ENCODE peak calls at places on chromosomes 4 and X, in nine cellular contexts. E, T, D, K, Z, M, Q, X and C are unnamed samples.
A peak's percentile ranks its signal among the peaks of the same experiment; 100 is the strongest.

GRCh38 chr4:3254302-3255131 is 5.6 kb downstream of the MSANTD1 start:
- DNase-seq in E (peak; percentile 3), T (no peak), D (peak; percentile 57), K (no peak), Z (no peak), M (peak; percentile 45), Q (peak; percentile 12), X (no peak), C (no peak)

GRCh38 chr4:123892368-123892961 is 495.9 kb downstream of the SPRY1 start:
- DNase-seq in E (no peak), T (no peak), D (no peak), K (no peak), Z (no peak), M (no peak), Q (no peak), X (no peak), C (no peak)

GRCh38 chr4:2794707-2795557 is 2.0 kb downstream of the SH3BP2 start:
- DNase-seq in E (peak; percentile 30), T (no peak), D (peak; percentile 92), K (peak; percentile 88), Z (peak; percentile 45), M (peak; percentile 78), Q (peak; percentile 28), X (peak; percentile 63), C (no peak)

GRCh38 chr4:86356831-86357230 is 3.0 kb downstream of the MAPK10 start:
- DNase-seq in E (no peak), T (no peak), D (no peak), K (no peak), Z (no peak), M (no peak), Q (no peak), X (no peak), C (no peak)

GRCh38 chr4:150348079-150348478 is 233.9 kb upstream of the MAB21L2 start:
- DNase-seq in E (no peak), T (peak; percentile 41), D (no peak), K (no peak), Z (no peak), M (no peak), Q (no peak), X (no peak), C (no peak)

GRCh38 chr4:79184461-79184860 is 141.4 kb downstream of the NAA11 start:
- DNase-seq in E (no peak), T (no peak), D (no peak), K (no peak), Z (no peak), M (no peak), Q (no peak), X (no peak), C (no peak)

GRCh38 chr4:184471872-184472539 is 2.3 kb downstream of the IRF2 start:
- DNase-seq in E (no peak), T (no peak), D (no peak), K (no peak), Z (no peak), M (no peak), Q (no peak), X (no peak), C (peak; percentile 50)

GRCh38 chr4:150126880-150127236 is 48.6 kb downstream of the DCLK2 start:
- DNase-seq in E (no peak), T (no peak), D (no peak), K (no peak), Z (no peak), M (no peak), Q (no peak), X (no peak), C (no peak)

GRCh38 chr4:12929784-12930183 is 554.4 kb downstream of the RAB28 start:
- DNase-seq in E (no peak), T (no peak), D (no peak), K (no peak), Z (no peak), M (no peak), Q (no peak), X (no peak), C (no peak)

GRCh38 chr4:12924728-12925320 is 559.3 kb downstream of the RAB28 start:
- DNase-seq in E (no peak), T (no peak), D (no peak), K (no peak), Z (no peak), M (no peak), Q (no peak), X (no peak), C (no peak)

GRCh38 chr4:12926189-12927066 is 557.7 kb downstream of the RAB28 start:
- DNase-seq in E (no peak), T (no peak), D (no peak), K (no peak), Z (no peak), M (no peak), Q (no peak), X (no peak), C (no peak)

GRCh38 chr4:12928751-12929150 is 555.4 kb downstream of the RAB28 start:
- DNase-seq in E (no peak), T (no peak), D (no peak), K (no peak), Z (no peak), M (no peak), Q (no peak), X (no peak), C (no peak)

DNA sequence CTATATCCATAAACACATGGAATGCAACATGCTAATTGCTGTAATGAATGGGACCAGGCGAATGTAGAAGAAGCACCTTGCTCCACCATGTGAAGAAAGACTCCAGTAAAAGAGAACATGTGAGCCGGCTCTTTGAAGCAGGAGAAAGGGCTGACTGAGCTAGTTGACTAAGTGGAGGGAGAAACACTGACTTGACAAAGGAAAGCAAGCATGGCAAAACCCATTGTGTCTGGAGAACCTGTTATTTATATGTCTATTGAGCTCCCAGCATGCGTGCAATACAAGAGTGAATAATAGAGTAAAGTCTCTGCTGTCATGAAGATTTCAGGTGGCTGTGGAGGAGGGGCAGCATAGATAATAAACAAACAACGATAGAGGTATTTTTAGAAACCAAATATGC is 559.9 kb downstream of the RAB28 start:
- DNase-seq in E (no peak), T (no peak), D (no peak), K (no peak), Z (no peak), M (no peak), Q (no peak), X (no peak), C (no peak)
- TF ChIP-seq POLR2A in E (no peak), T (no peak), D (no peak), K (no peak), Z (no peak), M (no peak), Q (no peak), X (no peak), C (no peak)

GRCh38 chr4:140149851-140150635 is 3.9 kb downstream of the MAML3 start:
- DNase-seq in E (peak; percentile 58), T (peak; percentile 38), D (peak; percentile 92), K (peak; percentile 89), Z (no peak), M (peak; percentile 91), Q (peak; percentile 78), X (peak; percentile 87), C (peak; percentile 48)

GRCh38 chr4:140151700-140152014 is 2.3 kb downstream of the MAML3 start:
- DNase-seq in E (peak; percentile 51), T (peak; percentile 75), D (no peak), K (peak; percentile 91), Z (peak; percentile 14), M (peak; percentile 90), Q (peak; percentile 84), X (peak; percentile 94), C (peak; percentile 72)

GRCh38 chr4:140152015-140152703 is 1.8 kb downstream of the MAML3 start:
- DNase-seq in E (peak; percentile 27), T (peak; percentile 46), D (peak; percentile 93), K (peak; percentile 89), Z (peak; percentile 33), M (peak; percentile 86), Q (peak; percentile 85), X (peak; percentile 82), C (peak; percentile 70)

GRCh38 chr4:140150636-140150885 is 3.4 kb downstream of the MAML3 start:
- DNase-seq in E (peak; percentile 75), T (no peak), D (no peak), K (no peak), Z (no peak), M (peak; percentile 94), Q (no peak), X (peak; percentile 91), C (no peak)

GRCh38 chr4:140150886-140151699 is 2.9 kb downstream of the MAML3 start:
- DNase-seq in E (peak; percentile 78), T (peak; percentile 79), D (peak; percentile 95), K (peak; percentile 95), Z (peak; percentile 42), M (peak; percentile 96), Q (peak; percentile 91), X (peak; percentile 91), C (peak; percentile 61)
- TF ChIP-seq POLR2A in E (peak; percentile 57), T (no peak), D (no peak), K (peak; percentile 51), Z (peak; percentile 46), M (peak; percentile 37), Q (peak; percentile 30), X (no peak), C (peak; percentile 19)

DNA sequence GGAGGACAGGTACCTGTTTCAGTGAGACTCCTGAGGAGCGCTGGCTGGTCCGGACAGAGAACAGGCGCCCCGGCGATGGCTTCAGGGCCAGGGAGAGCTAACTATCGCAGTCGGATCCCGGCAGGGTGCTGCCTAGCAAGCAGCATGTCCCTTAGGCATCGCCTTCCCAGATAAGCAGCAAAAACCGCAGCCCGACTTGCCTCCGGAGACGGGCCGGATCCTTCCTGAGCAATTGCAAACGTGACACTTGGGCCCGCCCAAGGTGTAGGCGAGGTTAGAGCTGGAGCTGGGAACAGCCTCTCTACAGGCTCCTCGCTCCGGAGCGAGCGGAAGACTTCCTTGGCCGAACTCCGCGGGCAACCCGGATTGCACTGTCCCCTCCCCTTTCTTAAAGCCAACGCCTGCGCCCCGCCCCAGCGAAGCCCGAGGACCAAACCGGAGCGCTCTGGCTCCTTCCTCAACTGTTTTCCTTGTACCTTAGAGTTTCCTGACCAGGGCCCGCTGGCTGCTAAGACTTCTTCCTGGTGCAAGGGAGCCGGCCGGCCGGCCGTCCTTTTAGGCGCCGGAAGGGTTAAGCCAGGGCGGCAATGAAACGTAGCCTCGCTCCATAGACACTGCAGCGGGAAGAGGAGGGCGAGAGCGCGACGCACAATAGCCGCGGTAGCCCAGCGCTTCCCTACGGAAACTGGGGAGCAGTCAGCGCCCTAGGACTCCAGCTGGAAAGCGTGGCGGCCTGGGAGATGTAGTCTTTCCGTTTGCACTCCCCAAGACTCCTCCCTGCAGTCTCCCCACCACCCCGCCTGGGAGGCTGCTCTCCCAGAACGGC is at the start of gene OPHN1:
- DNase-seq in E (peak; percentile 64), T (peak; percentile 55), D (peak; percentile 81), K (peak; percentile 66), Z (peak; percentile 56), M (peak; percentile 90), Q (peak; percentile 73), X (peak; percentile 81), C (peak; percentile 44)
- TF ChIP-seq POLR2A in E (peak; percentile 36), T (no peak), D (no peak), K (no peak), Z (peak; percentile 18), M (peak; percentile 42), Q (no peak), X (no peak), C (no peak)

DNA sequence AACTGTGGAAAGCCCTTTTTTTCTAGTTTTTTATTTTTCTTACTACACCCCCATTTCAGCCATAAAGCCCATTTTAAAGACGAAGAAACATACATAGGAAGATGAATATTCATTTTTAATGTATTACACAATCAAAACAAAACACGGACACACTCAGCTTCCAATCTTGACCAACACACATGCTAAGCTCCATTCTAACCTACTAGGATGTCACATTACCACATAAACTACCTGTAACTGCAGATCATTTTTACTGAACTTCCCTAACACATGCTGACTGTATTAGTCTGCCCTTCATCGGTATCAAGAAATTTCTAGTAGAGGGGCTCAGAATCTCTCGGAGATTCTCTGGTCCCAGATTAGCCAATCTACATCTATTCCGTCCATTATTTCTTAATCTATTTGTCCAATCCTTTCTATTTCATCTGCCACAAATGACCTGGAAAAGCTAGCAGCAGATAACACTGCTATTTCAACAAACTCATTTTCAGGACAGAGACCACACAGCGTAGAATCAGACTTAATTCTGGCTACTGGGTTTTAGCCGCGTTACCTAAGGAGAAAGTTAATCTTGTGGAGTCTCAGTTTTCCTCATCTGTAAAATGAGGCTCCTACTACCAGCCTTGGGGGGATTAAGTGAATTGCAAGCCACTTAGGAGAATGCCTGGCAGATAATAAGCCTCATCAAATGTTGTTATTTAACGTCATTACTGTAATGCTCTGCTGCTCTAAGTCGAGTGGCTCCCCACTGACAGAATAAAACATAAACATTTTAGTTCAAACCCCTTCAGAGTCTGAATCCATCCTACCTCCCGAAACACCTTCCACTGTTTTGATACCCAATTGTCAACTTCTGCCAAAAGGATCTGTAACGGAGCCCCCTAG is 1.6 kb downstream of the CCNI start:
- DNase-seq in E (no peak), T (no peak), D (no peak), K (no peak), Z (no peak), M (no peak), Q (no peak), X (no peak), C (peak; percentile 54)
- TF ChIP-seq POLR2A in E (no peak), T (no peak), D (no peak), K (peak; percentile 11), Z (no peak), M (no peak), Q (no peak), X (no peak), C (no peak)